ENCODE peak calls at places on chromosome 14, in seven cellular contexts. X is H9, J is H1, C is IMR-90, Y is mesendoderm, Z is mesenchymal stem cell, V is trophoblast cell. F is an unnamed sample.

GRCh38 chr14:55938249-55938791 is 179.9 kb upstream of the PELI2 start:
- DNase-seq in X (no peak), J (no peak), C (peak; percentile 19), Y (no peak), Z (no peak), V (no peak), F (no peak)

GRCh38 chr14:59254146-59254910 is 65.9 kb downstream of the DAAM1 start:
- DNase-seq in X (no peak), J (no peak), C (peak; percentile 95), Y (peak; percentile 45), Z (peak; percentile 97), V (no peak), F (no peak)

GRCh38 chr14:69901113-69901951 is 22.1 kb downstream of the SMOC1 start:
- DNase-seq in X (no peak), J (peak; percentile 0), C (peak; percentile 52), Y (no peak), Z (no peak), V (no peak), F (no peak)

GRCh38 chr14:61472801-61473376 is 151.5 kb downstream of the PRKCH start:
- DNase-seq in X (no peak), J (no peak), C (peak; percentile 24), Y (no peak), Z (peak; percentile 50), V (no peak), F (no peak)

GRCh38 chr14:93619176-93619793 is 169.0 kb downstream of the PRIMA1 start:
- DNase-seq in X (no peak), J (no peak), C (peak; percentile 50), Y (peak; percentile 69), Z (peak; percentile 44), V (peak; percentile 70), F (peak; percentile 42)

GRCh38 chr14:22593189-22593588 is 4.2 kb upstream of the DAD1 start:
- DNase-seq in X (no peak), J (no peak), C (no peak), Y (peak; percentile 81), Z (no peak), V (no peak), F (no peak)

GRCh38 chr14:53963491-53964227 is 7.0 kb upstream of the BMP4 start:
- DNase-seq in X (peak; percentile 47), J (peak; percentile 59), C (no peak), Y (peak; percentile 74), Z (peak; percentile 39), V (peak; percentile 45), F (no peak)

GRCh38 chr14:55336161-55336560 is 64.9 kb downstream of the FBXO34 start:
- DNase-seq in X (no peak), J (no peak), C (no peak), Y (no peak), Z (no peak), V (no peak), F (no peak)

GRCh38 chr14:58555647-58556046 is 82.1 kb upstream of the DACT1 start:
- DNase-seq in X (no peak), J (no peak), C (no peak), Y (no peak), Z (no peak), V (no peak), F (no peak)

GRCh38 chr14:76091036-76091435 is 60.7 kb upstream of the GPATCH2L start:
- DNase-seq in X (no peak), J (no peak), C (no peak), Y (peak; percentile 22), Z (no peak), V (peak; percentile 52), F (no peak)
- H3K18ac ChIP-seq in X (no peak overlapping the region), J (no peak overlapping the region), C (no peak overlapping the region), Y (no peak overlapping the region), Z (no peak overlapping the region), V (no peak overlapping the region), F (peak overlapping the region; percentile 71)

DNA sequence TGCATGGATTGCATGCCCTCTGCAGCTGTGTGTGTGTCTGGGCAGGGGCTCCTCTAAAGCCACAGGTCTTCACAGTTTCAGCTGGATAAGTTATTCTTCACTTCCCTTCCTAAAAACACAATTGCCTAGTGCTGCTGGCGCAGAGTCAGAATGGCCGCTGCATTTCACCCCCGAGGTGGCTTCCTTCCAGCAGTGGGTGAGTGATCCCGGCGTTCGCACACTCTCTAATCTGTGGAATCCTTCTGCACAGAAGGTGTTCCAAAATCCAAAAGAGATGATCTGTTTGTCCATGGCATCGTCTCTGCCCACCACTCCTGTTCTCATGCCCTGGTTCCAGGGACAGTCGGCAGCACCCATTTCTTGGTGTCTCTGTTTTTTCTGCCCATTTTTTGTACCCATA is 340.7 kb downstream of the DPF3 start:
- DNase-seq in X (no peak), J (no peak), C (peak; percentile 17), Y (no peak), Z (no peak), V (no peak), F (no peak)
- H4K8ac ChIP-seq in X (no peak overlapping the region), J (no peak overlapping the region), C (no peak overlapping the region), Y (no peak overlapping the region), Z (no peak overlapping the region), V (no peak overlapping the region), F (no peak overlapping the region)

DNA sequence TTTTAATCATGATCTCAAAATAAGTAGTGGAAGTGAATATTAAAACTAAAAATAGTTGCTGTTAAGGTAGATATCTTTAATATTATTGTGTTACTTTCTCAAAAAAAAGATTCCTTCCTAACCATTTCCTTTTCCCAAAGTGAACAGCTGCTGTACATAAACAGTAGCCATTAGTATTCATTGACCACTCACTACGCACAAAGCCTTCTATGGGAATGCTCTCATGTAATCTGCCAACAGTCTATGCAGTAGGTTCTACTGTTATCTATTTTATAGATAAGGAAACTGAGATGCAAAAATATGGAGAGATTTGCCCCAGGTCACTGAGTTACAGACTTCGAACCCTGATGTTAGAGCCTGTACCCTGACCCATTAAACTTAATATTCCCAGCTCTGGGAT is 32.1 kb downstream of the ZFP36L1 start:
- DNase-seq in X (no peak), J (no peak), C (peak; percentile 51), Y (no peak), Z (peak; percentile 43), V (no peak), F (no peak)
- H2AK5ac ChIP-seq in X (no peak overlapping the region), J (no peak overlapping the region), C (no peak overlapping the region), Y (no peak overlapping the region), Z (no peak overlapping the region), V (no peak overlapping the region), F (no peak overlapping the region)

GRCh38 chr14:103898204-103898603 is 30.1 kb upstream of the TDRD9 start:
- DNase-seq in X (no peak), J (no peak), C (no peak), Y (no peak), Z (no peak), V (no peak), F (no peak)

GRCh38 chr14:103894723-103895059 is 33.6 kb upstream of the TDRD9 start:
- DNase-seq in X (no peak), J (no peak), C (no peak), Y (no peak), Z (no peak), V (no peak), F (no peak)

GRCh38 chr14:103897075-103897947 is 30.9 kb upstream of the TDRD9 start:
- DNase-seq in X (no peak), J (no peak), C (no peak), Y (no peak), Z (no peak), V (no peak), F (no peak)

GRCh38 chr14:103898711-103899110 is 29.5 kb upstream of the TDRD9 start:
- DNase-seq in X (no peak), J (no peak), C (no peak), Y (no peak), Z (no peak), V (no peak), F (no peak)

GRCh38 chr14:103896578-103896977 is 31.7 kb upstream of the TDRD9 start:
- DNase-seq in X (no peak), J (no peak), C (peak; percentile 6), Y (peak; percentile 18), Z (no peak), V (no peak), F (no peak)
- H3K18ac ChIP-seq in X (no peak overlapping the region), J (no peak overlapping the region), C (no peak overlapping the region), Y (no peak overlapping the region), Z (no peak overlapping the region), V (no peak overlapping the region), F (no peak overlapping the region)

GRCh38 chr14:34926552-34926951 is 51.4 kb upstream of the BAZ1A start:
- DNase-seq in X (no peak), J (no peak), C (peak; percentile 56), Y (no peak), Z (no peak), V (peak; percentile 71), F (no peak)
- H4K8ac ChIP-seq in X (no peak overlapping the region), J (no peak overlapping the region), C (no peak overlapping the region), Y (no peak overlapping the region), Z (no peak overlapping the region), V (no peak overlapping the region), F (no peak overlapping the region)

GRCh38 chr14:35808076-35808657 is 928 bp downstream of the RALGAPA1 start:
- DNase-seq in X (no peak), J (no peak), C (no peak), Y (peak; percentile 57), Z (peak; percentile 15), V (peak; percentile 50), F (peak; percentile 32)
- H2AK5ac ChIP-seq in X (no peak overlapping the region), J (no peak overlapping the region), C (peak overlapping the region; percentile 7), Y (no peak overlapping the region), Z (no peak overlapping the region), V (no peak overlapping the region), F (no peak overlapping the region)

F was measured in neuronal stem cell.